ENCODE peak calls at places on chromosomes 3 and 15, in four cellular contexts. One of them, this sample, is unnamed.

GRCh38 chr3:113054552-113054951 is 63.8 kb downstream of the GTPBP8 start:
- DNase-seq in psoas muscle: no peak
- DNase-seq in heart left ventricle: no peak
- DNase-seq in lung: peak
- DNase-seq in this sample: peak

GRCh38 chr3:126270145-126270811 is 86.9 kb downstream of the KLF15 start:
- DNase-seq in psoas muscle: peak
- DNase-seq in heart left ventricle: peak
- DNase-seq in lung: peak
- DNase-seq in this sample: no peak

GRCh38 chr3:147412491-147412916 is 3.3 kb downstream of the ZIC1 start:
- DNase-seq in psoas muscle: no peak
- DNase-seq in heart left ventricle: no peak
- DNase-seq in lung: no peak
- DNase-seq in this sample: no peak

GRCh38 chr15:70770863-70771262 is 7.5 kb upstream of the UACA start:
- DNase-seq in psoas muscle: no peak
- DNase-seq in heart left ventricle: no peak
- DNase-seq in lung: no peak
- DNase-seq in this sample: peak

GRCh38 chr15:33086500-33087141 is 107.9 kb downstream of the FMN1 start:
- DNase-seq in psoas muscle: no peak
- DNase-seq in heart left ventricle: no peak
- DNase-seq in lung: no peak
- DNase-seq in this sample: peak

GRCh38 chr15:51731549-51732267 is 5.7 kb downstream of the LYSMD2 start:
- DNase-seq in psoas muscle: no peak
- DNase-seq in heart left ventricle: peak
- DNase-seq in lung: no peak
- DNase-seq in this sample: peak

GRCh38 chr15:42729409-42729808 is 7.5 kb downstream of the CDAN1 start:
- DNase-seq in psoas muscle: no peak
- DNase-seq in heart left ventricle: no peak
- DNase-seq in lung: no peak
- DNase-seq in this sample: no peak

GRCh38 chr3:78988324-78988723 is 779.5 kb downstream of the ROBO1 start:
- DNase-seq in psoas muscle: no peak
- DNase-seq in heart left ventricle: no peak
- DNase-seq in lung: no peak
- DNase-seq in this sample: no peak

GRCh38 chr3:197520311-197521276 is 35.2 kb downstream of the BDH1 start:
- DNase-seq in psoas muscle: no peak
- DNase-seq in heart left ventricle: no peak
- DNase-seq in lung: peak
- DNase-seq in this sample: no peak

GRCh38 chr3:41117398-41117870 is 81.9 kb upstream of the CTNNB1 start:
- DNase-seq in psoas muscle: peak
- DNase-seq in heart left ventricle: peak
- DNase-seq in lung: peak
- DNase-seq in this sample: peak

GRCh38 chr3:170420307-170420821 is 1.7 kb downstream of the CLDN11 start:
- DNase-seq in psoas muscle: no peak
- DNase-seq in heart left ventricle: peak
- DNase-seq in lung: no peak
- DNase-seq in this sample: peak

GRCh38 chr3:69786854-69787253 is 47.6 kb downstream of the MITF start:
- DNase-seq in psoas muscle: no peak
- DNase-seq in heart left ventricle: peak
- DNase-seq in lung: no peak
- DNase-seq in this sample: no peak

GRCh38 chr3:185411133-185411532 is 48.2 kb downstream of the MAP3K13 start:
- DNase-seq in psoas muscle: no peak
- DNase-seq in heart left ventricle: no peak
- DNase-seq in lung: no peak
- DNase-seq in this sample: peak

GRCh38 chr3:50616770-50617095 is 218 bp upstream of the MAPKAPK3 start:
- DNase-seq in psoas muscle: peak
- DNase-seq in heart left ventricle: peak
- DNase-seq in lung: peak
- DNase-seq in this sample: peak

GRCh38 chr15:90190606-90191343 is 10.4 kb upstream of the SEMA4B start:
- DNase-seq in psoas muscle: no peak
- DNase-seq in heart left ventricle: no peak
- DNase-seq in lung: no peak
- DNase-seq in this sample: peak

GRCh38 chr3:14262867-14263266 is 84.2 kb downstream of the LSM3 start:
- DNase-seq in psoas muscle: no peak
- DNase-seq in heart left ventricle: no peak
- DNase-seq in lung: no peak
- DNase-seq in this sample: no peak

GRCh38 chr3:187989458-187990153 is 164.4 kb upstream of the LPP start:
- DNase-seq in psoas muscle: no peak
- DNase-seq in heart left ventricle: no peak
- DNase-seq in lung: no peak
- DNase-seq in this sample: no peak

GRCh38 chr3:122985539-122985938 is 42.0 kb downstream of the SEMA5B start:
- DNase-seq in psoas muscle: no peak
- DNase-seq in heart left ventricle: no peak
- DNase-seq in lung: no peak
- DNase-seq in this sample: no peak

GRCh38 chr3:189508784-189509489 is 122.3 kb upstream of the TP63 start:
- DNase-seq in psoas muscle: no peak
- DNase-seq in heart left ventricle: no peak
- DNase-seq in lung: no peak
- DNase-seq in this sample: no peak

GRCh38 chr3:194503101-194503531 is 16.3 kb upstream of the ATP13A3 start:
- DNase-seq in psoas muscle: no peak
- DNase-seq in heart left ventricle: no peak
- DNase-seq in lung: no peak
- DNase-seq in this sample: no peak

GRCh38 chr3:46017720-46018119 is 9.6 kb downstream of the XCR1 start:
- DNase-seq in psoas muscle: no peak
- DNase-seq in heart left ventricle: no peak
- DNase-seq in lung: peak
- DNase-seq in this sample: no peak

GRCh38 chr3:120864541-120864940 is 43.5 kb upstream of the STXBP5L start:
- DNase-seq in psoas muscle: no peak
- DNase-seq in heart left ventricle: no peak
- DNase-seq in lung: no peak
- DNase-seq in this sample: no peak

GRCh38 chr3:127087441-127087840 is 104.5 kb downstream of the PLXNA1 start:
- DNase-seq in psoas muscle: peak
- DNase-seq in heart left ventricle: no peak
- DNase-seq in lung: no peak
- DNase-seq in this sample: no peak

GRCh38 chr3:25120666-25121065 is 307.4 kb upstream of the RARB start:
- DNase-seq in psoas muscle: no peak
- DNase-seq in heart left ventricle: no peak
- DNase-seq in lung: no peak
- DNase-seq in this sample: no peak

GRCh38 chr3:52052831-52053306 is 3.5 kb downstream of the DUSP7 start:
- DNase-seq in psoas muscle: peak
- DNase-seq in heart left ventricle: peak
- DNase-seq in lung: peak
- DNase-seq in this sample: peak

GRCh38 chr3:38521391-38521987 is 25.3 kb downstream of the EXOG start:
- DNase-seq in psoas muscle: no peak
- DNase-seq in heart left ventricle: no peak
- DNase-seq in lung: peak
- DNase-seq in this sample: peak

GRCh38 chr15:77630956-77631789 is 1.5 kb downstream of the LINGO1 start:
- DNase-seq in psoas muscle: no peak
- DNase-seq in heart left ventricle: no peak
- DNase-seq in lung: no peak
- DNase-seq in this sample: no peak

GRCh38 chr3:134543113-134543512 is 57.3 kb downstream of the CEP63 start:
- DNase-seq in psoas muscle: no peak
- DNase-seq in heart left ventricle: no peak
- DNase-seq in lung: no peak
- DNase-seq in this sample: no peak

GRCh38 chr3:139306078-139306477 is 37.7 kb upstream of the MRPS22 start:
- DNase-seq in psoas muscle: peak
- DNase-seq in heart left ventricle: no peak
- DNase-seq in lung: no peak
- DNase-seq in this sample: no peak

DNA sequence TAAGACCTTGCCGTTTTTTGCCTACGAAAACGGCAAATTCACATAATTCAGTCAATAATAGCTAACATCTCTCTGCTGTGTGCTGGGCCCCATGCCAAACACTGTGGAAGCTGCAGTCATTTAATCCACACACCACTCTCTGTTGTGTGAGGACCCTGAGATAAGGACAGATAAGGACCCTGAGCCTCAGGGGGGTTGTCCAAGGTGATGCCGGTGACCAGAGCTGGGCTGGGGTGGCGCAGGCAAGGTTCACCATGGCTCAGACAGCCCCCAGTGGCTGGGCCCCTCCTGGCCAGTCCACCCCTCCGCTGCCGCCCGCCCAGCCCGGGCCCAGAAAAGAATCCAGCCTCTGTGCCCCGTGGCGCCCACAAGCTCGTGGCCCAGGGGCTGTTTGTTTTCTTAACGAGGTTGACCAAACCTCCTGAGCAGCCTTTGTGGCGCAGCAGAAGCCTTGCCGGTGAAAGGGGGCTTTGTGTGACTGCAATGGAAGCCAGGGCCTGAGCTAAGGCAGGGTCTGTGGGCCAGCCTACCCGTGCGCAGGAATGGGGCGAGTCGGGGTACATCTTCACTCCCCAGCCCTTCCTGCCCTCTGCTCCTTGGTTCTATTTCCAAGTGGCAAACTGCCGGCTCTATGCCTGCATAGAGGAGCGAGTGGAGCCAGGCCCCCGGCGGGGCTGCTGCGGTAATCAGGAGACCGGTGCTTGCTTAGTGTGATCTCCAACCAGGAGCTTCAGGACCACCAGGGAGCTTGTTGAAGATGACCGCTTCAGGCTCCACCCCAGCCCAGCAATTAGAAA is 4.4 kb upstream of the SNX22 start:
- DNase-seq in psoas muscle: no peak
- DNase-seq in heart left ventricle: no peak
- DNase-seq in lung: no peak
- DNase-seq in this sample: no peak
- TF ChIP-seq CTCF in psoas muscle: no peak
- TF ChIP-seq CTCF in heart left ventricle: no peak
- TF ChIP-seq CTCF in lung: no peak
- TF ChIP-seq CTCF in this sample: no peak

GRCh38 chr3:33035596-33035995 is 61.4 kb downstream of the GLB1 start:
- DNase-seq in psoas muscle: no peak
- DNase-seq in heart left ventricle: no peak
- DNase-seq in lung: no peak
- DNase-seq in this sample: peak

GRCh38 chr3:33030246-33030645 is 66.7 kb downstream of the GLB1 start:
- DNase-seq in psoas muscle: no peak
- DNase-seq in heart left ventricle: no peak
- DNase-seq in lung: no peak
- DNase-seq in this sample: no peak

GRCh38 chr3:33030802-33031201 is 66.1 kb downstream of the GLB1 start:
- DNase-seq in psoas muscle: no peak
- DNase-seq in heart left ventricle: no peak
- DNase-seq in lung: no peak
- DNase-seq in this sample: no peak

GRCh38 chr3:33034601-33035000 is 62.3 kb downstream of the GLB1 start:
- DNase-seq in psoas muscle: no peak
- DNase-seq in heart left ventricle: no peak
- DNase-seq in lung: no peak
- DNase-seq in this sample: peak

GRCh38 chr3:33032937-33033336 is 64.0 kb downstream of the GLB1 start:
- DNase-seq in psoas muscle: no peak
- DNase-seq in heart left ventricle: no peak
- DNase-seq in lung: no peak
- DNase-seq in this sample: peak
- TF ChIP-seq CTCF in psoas muscle: no peak
- TF ChIP-seq CTCF in heart left ventricle: no peak
- TF ChIP-seq CTCF in lung: no peak
- TF ChIP-seq CTCF in this sample: no peak

GRCh38 chr15:74387988-74388955 is 20.8 kb upstream of the CYP11A1 start:
- DNase-seq in psoas muscle: no peak
- DNase-seq in heart left ventricle: no peak
- DNase-seq in lung: no peak
- DNase-seq in this sample: no peak

GRCh38 chr15:74390552-74391288 is 23.3 kb upstream of the CYP11A1 start:
- DNase-seq in psoas muscle: no peak
- DNase-seq in heart left ventricle: no peak
- DNase-seq in lung: no peak
- DNase-seq in this sample: no peak

GRCh38 chr15:74391604-74392401 is 24.4 kb upstream of the CYP11A1 start:
- DNase-seq in psoas muscle: no peak
- DNase-seq in heart left ventricle: no peak
- DNase-seq in lung: no peak
- DNase-seq in this sample: no peak

GRCh38 chr15:74387141-74387541 is 19.7 kb upstream of the CYP11A1 start:
- DNase-seq in psoas muscle: peak
- DNase-seq in heart left ventricle: no peak
- DNase-seq in lung: no peak
- DNase-seq in this sample: no peak

GRCh38 chr15:74389115-74390048 is 21.9 kb upstream of the CYP11A1 start:
- DNase-seq in psoas muscle: no peak
- DNase-seq in heart left ventricle: no peak
- DNase-seq in lung: no peak
- DNase-seq in this sample: no peak
- TF ChIP-seq CTCF in psoas muscle: no peak
- TF ChIP-seq CTCF in heart left ventricle: no peak
- TF ChIP-seq CTCF in lung: no peak
- TF ChIP-seq CTCF in this sample: no peak

GRCh38 chr3:163039636-163040035 is 1543.0 kb downstream of the OTOL1 start:
- DNase-seq in psoas muscle: no peak
- DNase-seq in heart left ventricle: no peak
- DNase-seq in lung: no peak
- DNase-seq in this sample: no peak

GRCh38 chr3:163045945-163046344 is 1549.3 kb downstream of the OTOL1 start:
- DNase-seq in psoas muscle: no peak
- DNase-seq in heart left ventricle: no peak
- DNase-seq in lung: no peak
- DNase-seq in this sample: no peak

DNA sequence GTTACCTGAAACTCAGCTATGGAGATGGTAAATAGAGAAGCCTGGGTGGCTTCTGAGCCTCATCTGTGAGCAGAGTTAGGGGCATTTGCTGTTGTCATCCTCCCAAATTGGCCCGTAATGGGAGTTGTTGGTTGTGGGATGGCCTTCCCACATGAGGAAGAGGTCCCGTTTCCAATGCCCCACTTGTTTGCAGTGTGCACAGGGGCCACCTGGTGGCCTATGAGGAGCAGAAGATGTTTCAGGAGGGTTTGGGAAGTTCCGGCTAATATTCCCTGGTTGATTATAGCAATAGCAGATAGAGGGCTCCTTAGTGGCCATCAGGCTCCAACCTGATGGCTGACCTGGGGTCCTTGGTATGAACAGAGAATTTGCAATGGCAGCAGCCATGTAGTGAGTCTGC is 1546.5 kb downstream of the OTOL1 start:
- DNase-seq in psoas muscle: no peak
- DNase-seq in heart left ventricle: no peak
- DNase-seq in lung: no peak
- DNase-seq in this sample: no peak
- TF ChIP-seq CTCF in psoas muscle: no peak
- TF ChIP-seq CTCF in heart left ventricle: peak
- TF ChIP-seq CTCF in lung: no peak
- TF ChIP-seq CTCF in this sample: no peak

This sample was measured in foreskin keratinocyte.